ENCODE peak calls at places on chromosomes 11 and 22, in four cellular contexts. R is upper lobe of right lung, I is MCF 10A, C is SW 1271. S is an unnamed sample.

GRCh38 chr11:130550160-130550559 is 101.7 kb downstream of the ADAMTS15 start:
- DNase-seq in I (no peak), C (no peak), R (no peak), S (no peak)

GRCh38 chr11:95586155-95586554 is 203.4 kb downstream of the FAM76B start:
- DNase-seq in I (no peak), R (no peak), C (no peak), S (no peak)

GRCh38 chr22:29011200-29011867 is 50.3 kb downstream of the C22orf31 start:
- DNase-seq in C (no peak), R (peak; percentile 68), I (no peak), S (no peak)

GRCh38 chr11:59611570-59612565 is 3.7 kb downstream of the OSBP start:
- DNase-seq in R (no peak), I (no peak), C (no peak), S (no peak)

GRCh38 chr11:65159005-65159404 is 11.0 kb upstream of the SPDYC start:
- DNase-seq in I (no peak), C (no peak), R (no peak), S (no peak)

GRCh38 chr11:76293189-76293631 is 86.9 kb upstream of the WNT11 start:
- DNase-seq in R (no peak), I (no peak), C (no peak), S (no peak)

GRCh38 chr22:41526802-41527799 is 17.2 kb downstream of the POLR3H start:
- DNase-seq in I (peak; percentile 40), R (no peak), C (no peak), S (peak; percentile 47)

GRCh38 chr11:130766650-130767297 is 149.5 kb downstream of the SNX19 start:
- DNase-seq in C (no peak), R (no peak), I (peak; percentile 20), S (no peak)

GRCh38 chr22:50507421-50507990 is at the start of gene LMF2:
- DNase-seq in I (no peak), R (peak; percentile 97), C (no peak), S (peak; percentile 83)

GRCh38 chr11:5992604-5993251 is 5.9 kb upstream of the OR52L1 start:
- DNase-seq in R (no peak), I (peak; percentile 32), C (no peak), S (peak; percentile 29)

GRCh38 chr11:66653123-66653522 is 14.6 kb downstream of the RBM4 start:
- DNase-seq in I (no peak), C (no peak), R (no peak), S (no peak)

GRCh38 chr11:45232341-45233080 is 53.6 kb downstream of the SYT13 start:
- DNase-seq in I (no peak), R (no peak), C (no peak), S (no peak)

GRCh38 chr22:20464096-20464614 is 26.5 kb upstream of the SCARF2 start:
- DNase-seq in I (no peak), R (peak; percentile 46), C (no peak), S (no peak)

GRCh38 chr22:34669001-34669400 is 397.0 kb upstream of the ISX start:
- DNase-seq in R (no peak), I (no peak), C (no peak), S (no peak)

GRCh38 chr11:94521684-94522083 is 9.4 kb downstream of the C11orf97 start:
- DNase-seq in I (peak; percentile 17), R (no peak), C (no peak), S (no peak)

GRCh38 chr11:68042219-68043028 is 3.6 kb downstream of the TCIRG1 start:
- DNase-seq in C (no peak), R (peak; percentile 64), I (no peak), S (no peak)

GRCh38 chr11:128704517-128704916 is 10.6 kb downstream of the FLI1 start:
- DNase-seq in I (no peak), C (no peak), R (no peak), S (no peak)

GRCh38 chr11:61777234-61778090 is 14.9 kb downstream of the TMEM258 start:
- DNase-seq in I (no peak), R (no peak), C (no peak), S (peak; percentile 63)

GRCh38 chr11:14373941-14374646 is 15.1 kb upstream of the RRAS2 start:
- DNase-seq in C (no peak), I (peak; percentile 82), R (no peak), S (no peak)

GRCh38 chr11:64742087-64742939 is 1.6 kb downstream of the RASGRP2 start:
- DNase-seq in C (no peak), I (no peak), R (no peak), S (no peak)

GRCh38 chr22:17496843-17497242 is 66.5 kb upstream of the SLC25A18 start:
- DNase-seq in I (no peak), C (no peak), R (peak; percentile 65), S (no peak)

GRCh38 chr22:47600791-47601400 is 838.4 kb downstream of the TBC1D22A start:
- DNase-seq in I (no peak), R (peak; percentile 26), C (no peak), S (no peak)

GRCh38 chr11:11836676-11837231 is 5.0 kb upstream of the USP47 start:
- DNase-seq in C (no peak), I (peak; percentile 20), R (no peak), S (no peak)

GRCh38 chr22:30705710-30706651 is 11.3 kb downstream of the OSBP2 start:
- DNase-seq in R (no peak), I (peak; percentile 21), C (no peak), S (no peak)

GRCh38 chr11:35796542-35796941 is 134.0 kb downstream of the TRIM44 start:
- DNase-seq in R (no peak), I (peak; percentile 81), C (peak; percentile 69), S (peak; percentile 69)

GRCh38 chr11:86228269-86228966 is 16.1 kb upstream of the EED start:
- DNase-seq in C (no peak), R (no peak), I (no peak), S (no peak)

GRCh38 chr11:102318469-102318868 is 1.2 kb downstream of the BIRC3 start:
- DNase-seq in R (no peak), C (peak; percentile 75), I (peak; percentile 87), S (no peak)

GRCh38 chr11:38718049-38718448 is 2120.0 kb upstream of the RAG2 start:
- DNase-seq in R (no peak), I (peak; percentile 28), C (no peak), S (no peak)

GRCh38 chr11:130315354-130315970 is 745 bp upstream of the ZBTB44 start:
- DNase-seq in I (no peak), C (no peak), R (peak; percentile 82), S (no peak)

GRCh38 chr11:112401036-112401769 is 140.5 kb upstream of the PLET1 start:
- DNase-seq in C (no peak), R (no peak), I (peak; percentile 59), S (peak; percentile 18)

GRCh38 chr22:48663297-48663696 is 1164.4 kb downstream of the BRD1 start:
- DNase-seq in I (no peak), C (no peak), R (no peak), S (no peak)

GRCh38 chr22:46070722-46071450 is 79.4 kb upstream of the PPARA start:
- DNase-seq in I (peak; percentile 64), R (peak; percentile 89), C (no peak), S (no peak)

GRCh38 chr11:119892311-119892808 is 163.4 kb upstream of the NECTIN1 start:
- DNase-seq in C (no peak), R (no peak), I (no peak), S (no peak)

GRCh38 chr11:62665630-62666258 is 632 bp downstream of the CSKMT start:
- DNase-seq in I (peak; percentile 41), C (no peak), R (peak; percentile 82), S (peak; percentile 46)

GRCh38 chr11:38182126-38182907 is 1584.3 kb upstream of the RAG2 start:
- DNase-seq in I (no peak), C (no peak), R (no peak), S (no peak)